ENCODE peak calls at places on chromosomes 1 and 21, in ten cellular contexts. L is HTR-8/SVneo; R is lung microvascular endothelial cell; G is NCI-H1092 treated with DMSO at 0.1 percent for 48 hours; N is fibroblast of pulmonary artery; Q is H9; C is stimulated activated CD4-positive, alpha-beta T cell treated with anti-CD3 and anti-CD28 coated beads, Interleukin-4, amount 100 ng/mL, for 1 hour; X is anterior cingulate cortex; D is KG1; Y is cardiac fibroblast. W is an unnamed sample.

GRCh38 chr1:119659628-119660027 is 11.6 kb upstream of the ZNF697 start:
- DNase-seq in N (peak), C (no peak), D (no peak), X (no peak), Y (peak), Q (peak), R (no peak), L (no peak), G (no peak), W (no peak)

GRCh38 chr1:75171876-75172275 is 37.7 kb downstream of the LHX8 start:
- DNase-seq in D (no peak), L (no peak), N (no peak), Q (no peak), C (no peak), G (no peak), X (no peak), Y (no peak), R (no peak), W (no peak)

GRCh38 chr1:91761303-91761721 is 124.6 kb downstream of the TGFBR3 start:
- DNase-seq in D (no peak), G (no peak), C (no peak), Y (no peak), N (no peak), Q (no peak), X (no peak), L (no peak), R (no peak), W (no peak)

GRCh38 chr1:228882785-228883450 is 147.6 kb downstream of the RHOU start:
- DNase-seq in X (no peak), L (no peak), D (no peak), R (no peak), N (no peak), C (no peak), Y (no peak), Q (no peak), G (no peak), W (no peak)

GRCh38 chr1:34761176-34761761 is 1.7 kb downstream of the GJB4 start:
- DNase-seq in C (no peak), R (no peak), Q (no peak), Y (no peak), N (no peak), G (no peak), L (no peak), D (no peak), X (no peak), W (no peak)

GRCh38 chr1:234208791-234209190 is 164.5 kb upstream of the COA6 start:
- DNase-seq in X (no peak), Q (no peak), Y (no peak), G (no peak), N (no peak), L (no peak), C (no peak), R (no peak), D (no peak), W (no peak)

GRCh38 chr1:81827942-81828341 is 27.2 kb downstream of the ADGRL2 start:
- DNase-seq in R (no peak), X (no peak), N (no peak), C (no peak), G (no peak), D (no peak), Y (no peak), L (no peak), Q (no peak), W (no peak)

GRCh38 chr21:41048141-41048540 is 119.8 kb upstream of the BACE2 start:
- DNase-seq in D (no peak), Y (no peak), R (no peak), Q (no peak), L (no peak), G (no peak), X (no peak), C (no peak), N (no peak), W (no peak)

GRCh38 chr1:12595839-12596821 is 21.9 kb downstream of the DHRS3 start:
- DNase-seq in D (no peak), N (peak), G (peak), L (peak), X (peak), C (no peak), Q (peak), R (peak), Y (peak), W (peak)

GRCh38 chr1:14715266-14715665 is 116.8 kb downstream of the KAZN start:
- DNase-seq in X (no peak), N (no peak), C (no peak), R (no peak), G (no peak), L (no peak), D (no peak), Q (no peak), Y (no peak), W (no peak)

GRCh38 chr1:236149003-236149595 is 6.8 kb downstream of the GPR137B start:
- DNase-seq in R (no peak), N (no peak), D (no peak), C (no peak), G (no peak), X (no peak), Q (no peak), L (no peak), Y (no peak), W (no peak)

GRCh38 chr1:178450871-178451270 is 45.9 kb downstream of the CLEC20A start:
- DNase-seq in G (no peak), C (no peak), N (no peak), X (no peak), L (no peak), Q (no peak), Y (no peak), D (no peak), R (no peak), W (no peak)

GRCh38 chr1:40385437-40386310 is 12.1 kb downstream of the SMAP2 start:
- DNase-seq in X (no peak), D (peak), Q (no peak), C (no peak), L (no peak), N (peak), Y (peak), R (no peak), G (no peak), W (no peak)